ENCODE peak calls at places on chromosomes 1 and 21, in ten cellular contexts. Z is stimulated activated CD4-positive, alpha-beta T cell treated with anti-CD3 and anti-CD28 coated beads, TNF-alpha, amount 100 ng/mL, for 48 hours; V is SHP77; D is NCI-H460; J is uterus; G is NCI-H524; W is endothelial cell of umbilical vein; T is iris pigment epithelial cell; C is HS-5; B is RPMI7951. A is an unnamed sample.

GRCh38 chr1:236107121-236107907 is 35.0 kb upstream of the GPR137B start:
- DNase-seq in Z (no peak), V (no peak), D (no peak), J (no peak), G (no peak), W (no peak), T (no peak), C (no peak), B (peak; percentile 39), A (no peak)

GRCh38 chr21:43986544-43987451 is 25.3 kb upstream of the TRAPPC10 start:
- DNase-seq in Z (no peak), V (no peak), D (no peak), J (no peak), G (no peak), W (no peak), T (no peak), C (no peak), B (no peak), A (no peak)

GRCh38 chr1:205375816-205376545 is 19.3 kb upstream of the KLHDC8A start:
- DNase-seq in Z (no peak), V (peak; percentile 60), D (peak; percentile 42), J (peak; percentile 62), G (peak; percentile 80), W (no peak), T (peak; percentile 57), C (no peak), B (peak; percentile 66), A (no peak)

GRCh38 chr1:204319462-204319861 is 40.3 kb downstream of the PLEKHA6 start:
- DNase-seq in Z (no peak), V (no peak), D (peak; percentile 42), J (peak; percentile 22), G (no peak), W (peak; percentile 32), T (peak; percentile 96), C (peak; percentile 67), B (peak; percentile 89), A (no peak)

GRCh38 chr1:197572169-197572568 is 203.1 kb downstream of the DENND1B start:
- DNase-seq in Z (no peak), V (no peak), D (no peak), J (no peak), G (no peak), W (no peak), T (no peak), C (no peak), B (no peak), A (no peak)

GRCh38 chr1:9320520-9321479 is 28.1 kb downstream of the SPSB1 start:
- DNase-seq in Z (no peak), V (no peak), D (no peak), J (no peak), G (no peak), W (no peak), T (peak; percentile 84), C (no peak), B (no peak), A (no peak)

GRCh38 chr1:56844709-56845108 is 9.9 kb upstream of the C8A start:
- DNase-seq in Z (no peak), V (no peak), D (no peak), J (no peak), G (no peak), W (no peak), T (no peak), C (no peak), B (no peak), A (no peak)

GRCh38 chr1:171251042-171251740 is 2.9 kb downstream of the FMO1 start:
- DNase-seq in Z (peak; percentile 27), V (no peak), D (no peak), J (peak; percentile 34), G (peak; percentile 49), W (peak; percentile 16), T (peak; percentile 29), C (no peak), B (no peak), A (no peak)

GRCh38 chr1:227779021-227779441 is 36.4 kb upstream of the PRSS38 start:
- DNase-seq in Z (no peak), V (no peak), D (no peak), J (peak; percentile 12), G (no peak), W (no peak), T (no peak), C (no peak), B (peak; percentile 87), A (no peak)